ENCODE peak calls at places on chromosomes 16 and 17, in seven cellular contexts. X is choroid plexus epithelial cell; T is endothelial cell; R is A549; A is tibial nerve; K is stomach; M is activated CD8-positive, alpha-beta T cell treated with anti-CD3 and anti-CD28 coated beads for 36 hours. W is an unnamed sample.

GRCh38 chr17:21007646-21008045 is 35.2 kb downstream of the USP22 start:
- DNase-seq in M (no peak), X (no peak), T (no peak), A (no peak), R (no peak), K (no peak), W (no peak)

GRCh38 chr17:17567631-17568030 is 23.9 kb downstream of the PEMT start:
- DNase-seq in T (no peak), R (no peak), A (peak), X (peak), M (no peak), K (peak), W (no peak)

GRCh38 chr17:10119203-10120112 is 78.9 kb downstream of the GAS7 start:
- DNase-seq in K (peak), A (no peak), R (no peak), M (peak), T (no peak), X (no peak), W (no peak)

GRCh38 chr17:56594528-56595418 is 1.3 kb downstream of the NOG start:
- DNase-seq in R (peak), X (no peak), M (peak), K (no peak), T (peak), A (no peak), W (no peak)

GRCh38 chr17:68377771-68378201 is 79.5 kb downstream of the WIPI1 start:
- DNase-seq in R (no peak), K (no peak), M (no peak), X (no peak), T (no peak), A (no peak), W (no peak)

GRCh38 chr16:68274441-68274840 is 10.1 kb downstream of the SLC7A6 start:
- DNase-seq in T (no peak), K (no peak), A (no peak), X (no peak), M (no peak), R (no peak), W (no peak)

GRCh38 chr17:14738652-14738988 is 437.7 kb downstream of the HS3ST3B1 start:
- DNase-seq in K (no peak), M (no peak), X (no peak), A (no peak), R (no peak), T (no peak), W (no peak)

GRCh38 chr16:35570946-35571345 is 2111.5 kb downstream of the TP53TG3F start:
- DNase-seq in T (no peak), M (no peak), A (no peak), X (no peak), R (no peak), K (no peak), W (no peak)

GRCh38 chr16:50736448-50736847 is 5.4 kb upstream of the CYLD start:
- DNase-seq in A (no peak), K (no peak), M (no peak), T (no peak), R (no peak), X (no peak), W (no peak)

GRCh38 chr16:14510939-14511797 is 118.9 kb downstream of the PARN start:
- DNase-seq in K (no peak), T (no peak), A (no peak), R (peak), X (peak), M (no peak), W (no peak)

GRCh38 chr16:77432264-77432663 is 2.6 kb downstream of the ADAMTS18 start:
- DNase-seq in R (no peak), K (no peak), M (no peak), T (no peak), X (no peak), A (no peak), W (no peak)

GRCh38 chr16:81005644-81006471 is 827 bp downstream of the CMC2 start:
- DNase-seq in R (peak), M (no peak), T (no peak), K (no peak), A (peak), X (peak), W (no peak)

GRCh38 chr16:6937641-6938040 is 395.0 kb upstream of the RBFOX1 start:
- DNase-seq in T (no peak), X (no peak), K (no peak), M (no peak), R (no peak), A (no peak), W (no peak)

GRCh38 chr17:77011173-77012011 is 129.4 kb upstream of the SEC14L1 start:
- DNase-seq in M (peak), T (peak), A (peak), X (peak), R (peak), K (peak), W (no peak)

GRCh38 chr17:81518785-81519283 is 6.2 kb upstream of the ACTG1 start:
- DNase-seq in R (peak), A (no peak), T (no peak), X (no peak), M (peak), K (peak), W (no peak)

GRCh38 chr16:86975445-86975844 is 341.7 kb downstream of the C16orf95 start:
- DNase-seq in T (peak), A (peak), X (peak), R (peak), K (no peak), M (peak), W (no peak)

GRCh38 chr17:71830916-71831315 is 289.9 kb upstream of the SOX9 start:
- DNase-seq in A (no peak), X (no peak), T (peak), R (no peak), K (no peak), M (no peak), W (no peak)

GRCh38 chr16:55437627-55438026 is 41.4 kb upstream of the MMP2 start:
- DNase-seq in R (no peak), X (peak), M (no peak), A (peak), K (no peak), T (no peak), W (no peak)

GRCh38 chr17:42653179-42654124 is 5.6 kb upstream of the TUBG2 start:
- DNase-seq in T (no peak), K (no peak), A (peak), R (no peak), X (peak), M (no peak), W (no peak)

GRCh38 chr17:5971969-5972368 is 98.2 kb upstream of the WSCD1 start:
- DNase-seq in K (no peak), A (no peak), T (no peak), X (no peak), R (no peak), M (no peak), W (no peak)

GRCh38 chr16:2856061-2856670 is 1.8 kb downstream of the PRSS22 start:
- DNase-seq in T (no peak), A (no peak), K (peak), R (peak), X (no peak), M (peak), W (no peak)

DNA sequence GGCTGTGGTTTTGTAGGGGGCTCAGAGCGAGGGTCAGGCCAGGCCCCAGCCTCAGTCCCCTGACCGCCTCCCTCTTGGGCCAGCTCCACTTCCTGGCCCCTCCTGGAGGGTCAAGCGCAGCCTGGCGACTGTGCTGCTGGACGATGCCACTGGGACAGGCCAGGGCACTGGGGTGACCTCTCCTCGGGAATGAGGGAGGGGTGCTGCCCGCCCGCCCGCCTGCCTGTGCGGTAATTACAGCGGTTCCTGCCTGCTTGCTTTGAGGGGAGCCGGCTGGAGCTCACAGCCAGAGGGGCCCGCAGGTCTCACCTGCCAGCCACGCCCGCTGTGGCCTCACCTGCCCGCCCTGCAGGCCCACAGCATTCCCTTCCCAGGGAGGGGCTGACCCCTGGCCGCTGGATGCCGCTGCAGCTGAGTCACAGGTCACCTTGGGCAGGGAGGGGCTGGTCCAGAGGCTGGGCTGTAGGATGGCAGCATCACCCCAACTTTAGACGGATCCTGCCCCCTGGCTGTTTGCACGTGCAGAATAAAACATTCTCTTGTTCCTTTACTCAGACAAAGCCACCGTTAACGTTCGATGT is 76.7 kb upstream of the CBX4 start:
- DNase-seq in A (no peak), R (peak), M (peak), X (peak), K (peak), T (no peak), W (no peak)
- TF ChIP-seq CTCF in A (no peak), R (peak), M (no peak), X (peak), K (no peak), T (no peak), W (peak)

GRCh38 chr17:37643118-37643766 is at the start of gene DDX52:
- DNase-seq in A (peak), T (peak), K (peak), X (peak), R (peak), M (peak), W (peak)
- TF ChIP-seq CTCF in A (no peak), T (no peak), K (no peak), X (peak), R (no peak), M (no peak), W (peak)

GRCh38 chr17:38560503-38561318 is 45.0 kb downstream of the SRCIN1 start:
- DNase-seq in T (peak), K (no peak), A (no peak), X (peak), M (peak), R (no peak), W (no peak)

GRCh38 chr17:38557836-38558750 is 47.7 kb downstream of the SRCIN1 start:
- DNase-seq in M (peak), T (peak), X (peak), A (peak), R (peak), K (peak), W (peak)

GRCh38 chr17:38559880-38560230 is 45.9 kb downstream of the SRCIN1 start:
- DNase-seq in K (no peak), T (no peak), M (no peak), X (no peak), A (no peak), R (no peak), W (no peak)

GRCh38 chr17:38558751-38559024 is 47.1 kb downstream of the SRCIN1 start:
- DNase-seq in A (peak), K (no peak), X (no peak), R (peak), M (no peak), T (no peak), W (no peak)

GRCh38 chr17:38559025-38559879 is 46.5 kb downstream of the SRCIN1 start:
- DNase-seq in X (peak), T (peak), A (peak), K (peak), R (peak), M (peak), W (no peak)
- TF ChIP-seq CTCF in X (no peak), T (no peak), A (no peak), K (no peak), R (peak), M (peak), W (no peak)

GRCh38 chr16:31032736-31033708 is at the start of gene STX4:
- DNase-seq in M (peak), K (peak), T (peak), A (peak), X (peak), R (peak), W (peak)
- TF ChIP-seq CTCF in M (no peak), K (no peak), T (no peak), A (no peak), X (peak), R (no peak), W (no peak)

DNA sequence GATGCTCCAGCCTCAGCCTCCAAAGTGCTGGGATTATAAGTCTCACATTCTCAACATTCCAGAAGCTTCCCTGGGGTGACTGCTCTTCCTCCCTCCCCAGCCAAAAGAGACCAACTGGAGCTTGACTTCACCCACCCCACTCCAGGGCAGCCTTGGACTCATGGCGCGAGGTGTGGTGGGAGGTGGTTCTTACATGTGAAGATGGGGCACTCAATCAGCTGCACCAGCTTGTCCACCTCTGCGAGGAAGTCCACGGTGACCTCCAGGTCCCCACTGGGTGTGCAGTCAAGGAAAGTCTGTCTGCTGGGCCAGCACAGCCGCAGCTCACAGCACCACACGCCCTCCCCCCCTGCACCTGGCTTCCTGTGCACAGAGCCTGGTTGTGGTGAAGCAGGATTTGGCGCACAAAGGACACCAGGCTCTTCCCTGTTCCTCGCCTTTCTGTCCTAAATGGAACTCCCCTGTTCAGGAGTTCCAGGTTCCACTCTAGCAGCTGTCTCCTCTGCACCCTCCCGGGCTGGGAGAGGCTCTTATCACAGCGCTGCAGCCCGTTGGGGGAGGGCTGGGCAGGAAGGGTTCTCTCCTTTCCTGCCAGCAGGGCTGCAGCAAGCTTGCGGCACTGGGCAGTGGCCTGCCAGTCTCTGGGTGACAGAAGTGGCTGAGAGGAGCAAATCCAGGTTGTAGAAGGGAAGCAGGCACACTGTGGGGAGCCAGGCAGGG is 9.7 kb upstream of the MTSS2 start:
- DNase-seq in A (no peak), R (peak), M (peak), T (peak), K (peak), X (peak), W (no peak)
- TF ChIP-seq CTCF in A (no peak), R (no peak), M (no peak), T (no peak), K (no peak), X (no peak), W (peak)

GRCh38 chr17:45782889-45783592 is 1.1 kb upstream of the CRHR1 start:
- DNase-seq in M (peak), R (peak), X (no peak), A (no peak), T (peak), K (no peak), W (no peak)
- TF ChIP-seq CTCF in M (peak), R (peak), X (no peak), A (peak), T (peak), K (no peak), W (peak)

W was measured in osteocyte.